ENCODE peak calls at places on chromosomes 7 and 10, in eight cellular contexts. A, O, J, N, M, H, Y and E are unnamed samples.

GRCh38 chr7:132029369-132030160 is 473.1 kb upstream of the PODXL start:
- DNase-seq in Y (no peak), H (peak), A (no peak), J (no peak), O (no peak), M (no peak), N (no peak), E (no peak)

GRCh38 chr10:10804998-10805737 is 212.5 kb upstream of the CELF2 start:
- DNase-seq in M (no peak), N (no peak), A (peak), J (no peak), H (peak), Y (peak), O (no peak), E (no peak)

GRCh38 chr10:132398566-132398991 is 1.6 kb downstream of the PWWP2B start:
- DNase-seq in A (no peak), H (no peak), N (no peak), M (no peak), Y (no peak), O (no peak), J (peak), E (no peak)

GRCh38 chr10:51932530-51932929 is 233.1 kb upstream of the CSTF2T start:
- DNase-seq in N (no peak), M (no peak), Y (no peak), H (no peak), J (no peak), A (no peak), O (no peak), E (no peak)

GRCh38 chr10:71805776-71806705 is 32.7 kb upstream of the VSIR start:
- DNase-seq in N (no peak), O (peak), H (peak), J (no peak), M (no peak), A (peak), Y (peak), E (peak)

GRCh38 chr7:129468087-129468486 is 33.9 kb downstream of the STRIP2 start:
- DNase-seq in Y (peak), M (no peak), N (no peak), A (peak), H (peak), J (no peak), O (peak), E (no peak)

GRCh38 chr7:155844019-155844453 is 31.8 kb upstream of the SHH start:
- DNase-seq in N (no peak), A (no peak), M (no peak), J (peak), H (no peak), Y (peak), O (no peak), E (peak)

GRCh38 chr10:106147050-106147449 is 1017.5 kb downstream of the SORCS1 start:
- DNase-seq in Y (no peak), O (no peak), A (no peak), H (no peak), J (no peak), N (no peak), M (no peak), E (no peak)

GRCh38 chr10:86655596-86655995 is 1.2 kb downstream of the OPN4 start:
- DNase-seq in J (no peak), A (no peak), Y (no peak), H (no peak), N (no peak), M (no peak), O (no peak), E (no peak)

GRCh38 chr10:86944471-86944870 is 12.9 kb downstream of the MMRN2 start:
- DNase-seq in Y (no peak), J (no peak), O (no peak), N (peak), M (no peak), A (no peak), H (no peak), E (no peak)

GRCh38 chr10:130045091-130045652 is 65.5 kb downstream of the C10orf143 start:
- DNase-seq in Y (peak), O (no peak), H (no peak), J (no peak), M (no peak), N (peak), A (no peak), E (no peak)

GRCh38 chr7:16078076-16078952 is 343.0 kb downstream of the CRPPA start:
- DNase-seq in O (peak), Y (peak), M (peak), J (no peak), H (peak), N (peak), A (peak), E (peak)

GRCh38 chr7:21966271-21966670 is 20.6 kb upstream of the CDCA7L start:
- DNase-seq in Y (no peak), H (no peak), J (no peak), N (no peak), A (no peak), M (no peak), O (no peak), E (no peak)

GRCh38 chr10:96764345-96764744 is 44.0 kb upstream of the PIK3AP1 start:
- DNase-seq in O (no peak), M (no peak), H (no peak), N (peak), Y (no peak), J (no peak), A (no peak), E (no peak)

GRCh38 chr7:25180946-25181345 is 47.3 kb downstream of the NPVF start:
- DNase-seq in A (no peak), M (no peak), O (no peak), J (no peak), H (peak), N (peak), Y (no peak), E (no peak)
- TF ChIP-seq CTCF in A (no peak), M (no peak), O (no peak), J (no peak), H (peak), N (no peak), Y (no peak), E (no peak)

DNA sequence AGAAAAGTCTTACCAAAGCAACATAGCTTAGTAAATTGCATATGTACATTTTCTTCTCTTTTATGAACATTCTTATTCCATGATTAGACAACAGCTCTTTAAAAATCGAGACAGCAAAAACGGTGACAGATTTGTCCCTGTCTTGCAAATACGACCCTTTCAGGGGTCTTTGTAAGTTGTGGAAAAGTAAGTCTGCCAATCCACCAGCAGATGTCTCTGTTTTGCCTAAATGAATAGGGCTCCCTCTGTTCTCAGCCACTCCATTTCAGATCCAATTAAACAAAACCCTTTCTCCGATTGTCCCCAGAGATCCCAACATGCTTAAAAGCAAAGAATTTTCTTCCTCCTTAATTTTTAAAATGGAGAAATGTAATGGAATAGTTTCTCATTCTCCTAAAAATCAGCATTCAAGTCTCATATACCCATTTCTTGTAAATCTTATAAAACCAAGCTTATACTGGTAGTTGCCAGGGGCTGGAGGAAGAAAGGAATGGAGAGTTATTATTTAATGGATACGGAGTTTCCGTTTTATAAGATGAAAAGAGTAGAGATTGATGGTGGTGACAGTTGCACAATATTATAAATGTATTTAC is 61.0 kb upstream of the NFE2L3 start:
- DNase-seq in N (peak), J (no peak), A (peak), H (peak), Y (peak), O (peak), M (no peak), E (peak)
- H3K4me3 ChIP-seq in N (no peak), J (no peak), A (no peak), H (no peak), Y (no peak), O (no peak), M (no peak), E (no peak)

GRCh38 chr7:134686782-134687181 is 40.1 kb downstream of the BPGM start:
- DNase-seq in J (no peak), H (peak), N (no peak), O (peak), Y (peak), M (no peak), A (peak), E (no peak)
- TF ChIP-seq CTCF in J (no peak), H (peak), N (no peak), O (peak), Y (no peak), M (peak), A (peak), E (no peak)

DNA sequence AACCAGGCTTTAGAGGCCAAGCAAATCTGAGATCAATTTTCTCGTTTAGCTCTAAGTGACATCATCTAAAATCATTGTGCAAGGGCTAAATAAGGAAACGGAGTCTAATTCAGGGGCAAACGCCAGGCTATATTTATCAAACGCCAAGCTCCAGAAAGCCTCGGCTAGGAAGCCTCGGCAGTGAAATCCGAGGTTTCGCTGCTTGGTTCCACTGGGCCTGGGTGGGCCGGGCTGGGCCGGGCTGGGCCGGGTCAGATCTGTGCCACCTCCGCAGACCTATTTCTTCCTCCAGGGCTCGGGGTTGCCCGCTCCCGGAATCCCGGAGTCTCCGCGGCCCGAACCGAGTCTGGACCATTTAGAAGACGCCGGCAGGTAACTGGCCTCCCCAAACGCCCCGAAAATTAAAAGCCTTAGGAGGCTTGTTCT is 459 bp upstream of the FEZF1 start:
- DNase-seq in J (no peak), M (no peak), N (no peak), Y (no peak), O (peak), H (no peak), A (peak), E (no peak)
- H3K4me3 ChIP-seq in J (no peak), M (no peak), N (no peak), Y (no peak), O (no peak), H (no peak), A (no peak), E (no peak)

GRCh38 chr7:142377567-142377966 is 119.7 kb upstream of the PRSS58 start:
- DNase-seq in N (no peak), J (no peak), Y (no peak), A (no peak), O (no peak), H (no peak), M (no peak), E (no peak)

GRCh38 chr7:142376356-142376997 is 118.6 kb upstream of the PRSS58 start:
- DNase-seq in M (no peak), J (no peak), O (no peak), N (peak), H (peak), Y (no peak), A (peak), E (no peak)

GRCh38 chr7:142372727-142373126 is 114.9 kb upstream of the PRSS58 start:
- DNase-seq in N (no peak), H (no peak), A (no peak), O (no peak), J (no peak), M (peak), Y (no peak), E (no peak)

GRCh38 chr7:142379445-142379844 is 121.6 kb upstream of the PRSS58 start:
- DNase-seq in A (no peak), H (no peak), N (no peak), M (no peak), J (no peak), O (no peak), Y (no peak), E (no peak)

DNA sequence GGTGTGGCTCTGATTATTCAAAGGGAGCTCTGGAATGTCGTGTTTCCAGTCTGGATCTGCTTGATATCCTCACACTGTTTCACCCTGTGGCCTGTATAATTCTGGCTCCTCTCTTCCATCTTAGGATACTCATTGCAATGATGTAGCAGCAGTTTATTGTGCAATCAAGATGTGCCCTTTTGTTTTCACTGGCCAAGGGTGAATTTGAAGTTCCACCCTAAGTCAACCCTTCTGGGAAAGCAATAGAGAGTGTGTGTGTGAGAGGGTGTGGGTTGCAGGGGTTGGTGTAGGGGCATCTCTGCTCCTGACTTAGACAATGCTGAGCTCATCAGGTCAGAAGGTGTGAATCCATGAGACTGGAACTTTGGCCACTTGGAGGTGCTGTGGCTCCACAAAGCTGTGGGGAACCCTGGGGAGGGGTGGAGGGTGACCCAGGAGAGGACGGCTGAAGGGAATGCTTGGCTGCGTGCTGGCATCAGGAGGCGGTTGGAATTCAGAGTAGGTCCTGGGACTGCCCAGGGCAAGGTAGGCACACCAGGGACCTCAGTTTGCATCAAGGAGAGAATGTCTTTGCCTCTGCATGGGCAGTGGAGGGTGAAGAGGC is 118.0 kb upstream of the PRSS58 start:
- DNase-seq in H (no peak), N (peak), M (peak), Y (no peak), A (no peak), O (no peak), J (no peak), E (peak)
- TF ChIP-seq CTCF in H (peak), N (peak), M (no peak), Y (peak), A (no peak), O (peak), J (no peak), E (peak)

DNA sequence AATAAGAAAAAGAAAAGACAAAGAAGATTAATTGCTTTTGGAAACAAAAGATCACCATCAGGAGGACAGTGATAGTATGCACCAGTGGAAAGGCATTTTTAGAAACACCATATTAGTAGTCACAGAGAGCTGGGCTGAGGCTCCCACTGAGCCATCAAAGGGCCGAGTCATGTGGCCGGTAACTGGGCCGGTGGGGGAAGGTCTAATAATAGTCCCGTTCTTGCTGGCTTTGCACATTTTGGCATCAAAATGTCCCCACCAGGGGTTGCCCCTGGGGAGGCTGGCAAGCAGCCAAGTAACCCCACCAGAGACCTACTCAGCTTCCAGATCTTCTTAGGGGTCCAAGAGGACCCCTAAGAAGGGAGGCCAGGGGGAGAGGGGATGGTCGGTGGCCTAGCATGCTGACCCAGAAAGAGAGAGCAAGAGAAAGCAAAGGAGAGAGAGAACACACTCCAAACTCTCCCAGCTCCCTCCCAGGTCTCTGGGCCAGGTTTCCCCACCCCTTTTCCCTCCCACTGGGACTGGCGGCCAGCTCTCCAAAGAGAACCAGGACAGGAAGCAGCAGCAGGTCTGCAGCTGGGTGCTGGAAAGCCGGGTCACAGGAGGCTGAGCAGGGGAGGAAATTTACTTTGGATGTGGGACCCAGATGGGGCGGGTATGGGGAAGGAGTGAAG is 70.2 kb upstream of the FGFR2 start:
- DNase-seq in A (no peak), O (peak), N (no peak), H (peak), M (no peak), Y (peak), J (peak), E (no peak)
- H3K4me3 ChIP-seq in A (no peak), O (no peak), N (no peak), H (no peak), M (no peak), Y (no peak), J (no peak), E (no peak)

GRCh38 chr7:104341545-104341944 is 13.1 kb downstream of the LHFPL3 start:
- DNase-seq in N (peak), O (no peak), M (no peak), Y (no peak), J (no peak), A (no peak), H (no peak), E (no peak)
- TF ChIP-seq CTCF in N (peak), O (no peak), M (no peak), Y (no peak), J (no peak), A (no peak), H (no peak), E (peak)